ENCODE peak calls at places on chromosomes 13 and 19, in five cellular contexts. One of them, this sample, is unnamed.
A peak's percentile ranks its signal among the peaks of the same experiment; 100 is the strongest.

GRCh38 chr13:25095862-25096453 is at the start of gene PABPC3:
- DNase-seq in suprapubic skin: no peak
- DNase-seq in GM23338: peak; percentile 29
- DNase-seq in upper lobe of left lung: no peak
- DNase-seq in SK-N-SH: no peak
- DNase-seq in this sample: no peak

GRCh38 chr19:3850320-3850972 is 18.4 kb downstream of the ZFR2 start:
- DNase-seq in suprapubic skin: no peak
- DNase-seq in GM23338: no peak
- DNase-seq in upper lobe of left lung: no peak
- DNase-seq in SK-N-SH: no peak
- DNase-seq in this sample: no peak

GRCh38 chr13:27266937-27267336 is 3.7 kb upstream of the RASL11A start:
- DNase-seq in suprapubic skin: no peak
- DNase-seq in GM23338: no peak
- DNase-seq in upper lobe of left lung: no peak
- DNase-seq in SK-N-SH: no peak
- DNase-seq in this sample: no peak

GRCh38 chr13:47945738-47946137 is 55.3 kb downstream of the SUCLA2 start:
- DNase-seq in suprapubic skin: no peak
- DNase-seq in GM23338: no peak
- DNase-seq in upper lobe of left lung: no peak
- DNase-seq in SK-N-SH: no peak
- DNase-seq in this sample: no peak

GRCh38 chr19:55153652-55154264 is 3.8 kb downstream of the TNNI3 start:
- DNase-seq in suprapubic skin: no peak
- DNase-seq in GM23338: no peak
- DNase-seq in upper lobe of left lung: no peak
- DNase-seq in SK-N-SH: no peak
- DNase-seq in this sample: no peak

GRCh38 chr13:48533986-48534600 is 1.2 kb upstream of the RCBTB2 start:
- DNase-seq in suprapubic skin: no peak
- DNase-seq in GM23338: no peak
- DNase-seq in upper lobe of left lung: no peak
- DNase-seq in SK-N-SH: no peak
- DNase-seq in this sample: no peak

GRCh38 chr19:15429825-15430467 is 11.2 kb upstream of the AKAP8L start:
- DNase-seq in suprapubic skin: peak; percentile 65
- DNase-seq in GM23338: no peak
- DNase-seq in upper lobe of left lung: no peak
- DNase-seq in SK-N-SH: no peak
- DNase-seq in this sample: no peak

GRCh38 chr19:33063356-33064116 is 1.2 kb downstream of the RHPN2 start:
- DNase-seq in suprapubic skin: no peak
- DNase-seq in GM23338: peak; percentile 41
- DNase-seq in upper lobe of left lung: no peak
- DNase-seq in SK-N-SH: peak; percentile 57
- DNase-seq in this sample: no peak

GRCh38 chr19:33868821-33869412 is 72.2 kb downstream of the KCTD15 start:
- DNase-seq in suprapubic skin: no peak
- DNase-seq in GM23338: peak; percentile 55
- DNase-seq in upper lobe of left lung: no peak
- DNase-seq in SK-N-SH: peak; percentile 73
- DNase-seq in this sample: peak; percentile 56

GRCh38 chr13:99288069-99288468 is 19.1 kb downstream of the GPR183 start:
- DNase-seq in suprapubic skin: no peak
- DNase-seq in GM23338: no peak
- DNase-seq in upper lobe of left lung: no peak
- DNase-seq in SK-N-SH: no peak
- DNase-seq in this sample: no peak

GRCh38 chr13:79457948-79458347 is 23.0 kb upstream of the NDFIP2 start:
- DNase-seq in suprapubic skin: no peak
- DNase-seq in GM23338: no peak
- DNase-seq in upper lobe of left lung: no peak
- DNase-seq in SK-N-SH: no peak
- DNase-seq in this sample: no peak

GRCh38 chr19:31890230-31890629 is 455.2 kb upstream of the ZNF507 start:
- DNase-seq in suprapubic skin: no peak
- DNase-seq in GM23338: peak; percentile 51
- DNase-seq in upper lobe of left lung: no peak
- DNase-seq in SK-N-SH: no peak
- DNase-seq in this sample: no peak

GRCh38 chr19:55088543-55089265 is 13.0 kb downstream of the EPS8L1 start:
- DNase-seq in suprapubic skin: no peak
- DNase-seq in GM23338: peak; percentile 95
- DNase-seq in upper lobe of left lung: peak; percentile 55
- DNase-seq in SK-N-SH: peak; percentile 92
- DNase-seq in this sample: peak; percentile 76

GRCh38 chr13:64239372-64239771 is 2823.7 kb upstream of the PCDH20 start:
- DNase-seq in suprapubic skin: no peak
- DNase-seq in GM23338: peak; percentile 8
- DNase-seq in upper lobe of left lung: no peak
- DNase-seq in SK-N-SH: no peak
- DNase-seq in this sample: no peak

GRCh38 chr13:34667356-34668218 is 274.5 kb upstream of the NBEA start:
- DNase-seq in suprapubic skin: no peak
- DNase-seq in GM23338: no peak
- DNase-seq in upper lobe of left lung: no peak
- DNase-seq in SK-N-SH: no peak
- DNase-seq in this sample: no peak

GRCh38 chr19:35830986-35831385 is 18.3 kb upstream of the PRODH2 start:
- DNase-seq in suprapubic skin: no peak
- DNase-seq in GM23338: no peak
- DNase-seq in upper lobe of left lung: no peak
- DNase-seq in SK-N-SH: no peak
- DNase-seq in this sample: no peak

GRCh38 chr13:44272692-44273091 is 100.9 kb upstream of the SERP2 start:
- DNase-seq in suprapubic skin: no peak
- DNase-seq in GM23338: no peak
- DNase-seq in upper lobe of left lung: no peak
- DNase-seq in SK-N-SH: no peak
- DNase-seq in this sample: no peak

GRCh38 chr19:11375143-11375948 is 880 bp downstream of the SWSAP1 start:
- DNase-seq in suprapubic skin: no peak
- DNase-seq in GM23338: peak; percentile 79
- DNase-seq in upper lobe of left lung: peak; percentile 83
- DNase-seq in SK-N-SH: peak; percentile 60
- DNase-seq in this sample: peak; percentile 56

GRCh38 chr19:4519521-4520277 is 1.4 kb upstream of the PLIN4 start:
- DNase-seq in suprapubic skin: no peak
- DNase-seq in GM23338: no peak
- DNase-seq in upper lobe of left lung: no peak
- DNase-seq in SK-N-SH: no peak
- DNase-seq in this sample: no peak

GRCh38 chr19:4518345-4519171 is at the start of gene PLIN4:
- DNase-seq in suprapubic skin: no peak
- DNase-seq in GM23338: peak; percentile 53
- DNase-seq in upper lobe of left lung: no peak
- DNase-seq in SK-N-SH: no peak
- DNase-seq in this sample: peak; percentile 62

GRCh38 chr19:49691243-49692101 is 556 bp downstream of the CPT1C start:
- DNase-seq in suprapubic skin: peak; percentile 79
- DNase-seq in GM23338: peak; percentile 90
- DNase-seq in upper lobe of left lung: no peak
- DNase-seq in SK-N-SH: peak; percentile 91
- DNase-seq in this sample: no peak

GRCh38 chr13:75749407-75749806 is 113.3 kb downstream of the LMO7 start:
- DNase-seq in suprapubic skin: no peak
- DNase-seq in GM23338: peak; percentile 17
- DNase-seq in upper lobe of left lung: no peak
- DNase-seq in SK-N-SH: no peak
- DNase-seq in this sample: no peak

GRCh38 chr19:15293751-15294505 is 38.4 kb downstream of the BRD4 start:
- DNase-seq in suprapubic skin: no peak
- DNase-seq in GM23338: peak; percentile 53
- DNase-seq in upper lobe of left lung: no peak
- DNase-seq in SK-N-SH: peak; percentile 54
- DNase-seq in this sample: no peak

GRCh38 chr13:95708390-95708774 is 31.4 kb downstream of the DNAJC3 start:
- DNase-seq in suprapubic skin: no peak
- DNase-seq in GM23338: no peak
- DNase-seq in upper lobe of left lung: no peak
- DNase-seq in SK-N-SH: no peak
- DNase-seq in this sample: no peak

GRCh38 chr13:45410466-45410865 is 7.7 kb downstream of the SLC25A30 start:
- DNase-seq in suprapubic skin: no peak
- DNase-seq in GM23338: no peak
- DNase-seq in upper lobe of left lung: no peak
- DNase-seq in SK-N-SH: no peak
- DNase-seq in this sample: no peak

GRCh38 chr19:55641376-55642152 is 762 bp downstream of the ZNF580 start:
- DNase-seq in suprapubic skin: no peak
- DNase-seq in GM23338: peak; percentile 67
- DNase-seq in upper lobe of left lung: no peak
- DNase-seq in SK-N-SH: peak; percentile 45
- DNase-seq in this sample: no peak

GRCh38 chr19:8004723-8005513 is 523 bp downstream of the ELAVL1 start:
- DNase-seq in suprapubic skin: no peak
- DNase-seq in GM23338: peak; percentile 18
- DNase-seq in upper lobe of left lung: no peak
- DNase-seq in SK-N-SH: peak; percentile 78
- DNase-seq in this sample: no peak

GRCh38 chr13:45807520-45808099 is 43.9 kb downstream of the SIAH3 start:
- DNase-seq in suprapubic skin: no peak
- DNase-seq in GM23338: peak; percentile 74
- DNase-seq in upper lobe of left lung: peak; percentile 33
- DNase-seq in SK-N-SH: peak; percentile 65
- DNase-seq in this sample: no peak

GRCh38 chr19:55346725-55347441 is 7.2 kb downstream of the KMT5C start:
- DNase-seq in suprapubic skin: no peak
- DNase-seq in GM23338: no peak
- DNase-seq in upper lobe of left lung: no peak
- DNase-seq in SK-N-SH: no peak
- DNase-seq in this sample: no peak

GRCh38 chr19:39212377-39212742 is 8.3 kb upstream of the SYCN start:
- DNase-seq in suprapubic skin: no peak
- DNase-seq in GM23338: peak; percentile 88
- DNase-seq in upper lobe of left lung: peak; percentile 54
- DNase-seq in SK-N-SH: peak; percentile 66
- DNase-seq in this sample: no peak

GRCh38 chr13:76683168-76683567 is 203.0 kb downstream of the KCTD12 start:
- DNase-seq in suprapubic skin: no peak
- DNase-seq in GM23338: no peak
- DNase-seq in upper lobe of left lung: no peak
- DNase-seq in SK-N-SH: no peak
- DNase-seq in this sample: no peak

DNA sequence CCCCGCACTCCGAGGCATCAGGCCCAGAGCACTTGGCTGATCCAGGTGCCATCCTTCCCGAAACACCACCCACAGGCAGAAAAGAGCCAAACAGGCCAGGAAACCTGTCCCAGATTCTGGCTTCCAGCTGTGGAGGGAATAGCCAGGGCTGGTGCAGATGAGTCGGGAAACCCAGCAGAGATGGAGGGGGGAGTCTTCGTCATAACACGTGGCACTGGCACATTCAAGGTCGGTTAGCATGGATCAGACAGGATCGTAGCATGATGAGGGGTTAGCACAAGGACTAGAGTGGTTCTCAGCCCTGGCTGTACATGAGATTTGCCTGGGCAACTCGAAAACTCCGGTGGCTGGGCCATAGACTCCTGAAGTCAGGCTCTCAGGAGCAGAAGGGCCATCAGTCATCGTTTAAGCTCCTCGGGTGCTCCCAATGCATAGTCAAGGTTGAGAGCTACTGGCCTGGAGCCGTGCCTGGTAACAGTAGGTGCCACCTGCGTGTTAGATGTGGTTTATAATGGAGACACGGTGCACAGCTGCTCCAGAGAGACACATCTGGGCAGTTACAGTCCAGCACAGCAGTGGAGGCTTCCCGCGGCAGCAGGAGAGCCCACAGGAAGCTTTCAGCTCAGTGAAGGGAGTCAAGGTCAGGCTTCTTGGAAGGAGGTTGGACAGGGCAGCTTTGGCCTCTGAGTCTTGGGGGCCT is 6.3 kb downstream of the CYTH2 start:
- DNase-seq in suprapubic skin: no peak
- DNase-seq in GM23338: no peak
- DNase-seq in upper lobe of left lung: no peak
- DNase-seq in SK-N-SH: no peak
- DNase-seq in this sample: no peak
- H3K36me3 ChIP-seq in suprapubic skin: peaks cover 90% of the 10 kb centered on the region
- H3K36me3 ChIP-seq in GM23338: peaks cover 44% of the 10 kb centered on the region
- H3K36me3 ChIP-seq in upper lobe of left lung: peaks cover 84% of the 10 kb centered on the region
- H3K36me3 ChIP-seq in SK-N-SH: peaks cover 80% of the 10 kb centered on the region
- H3K36me3 ChIP-seq in this sample: no peaks in the 10 kb centered on the region

GRCh38 chr19:17975032-17975431 is 8.1 kb downstream of the KCNN1 start:
- DNase-seq in suprapubic skin: no peak
- DNase-seq in GM23338: no peak
- DNase-seq in upper lobe of left lung: no peak
- DNase-seq in SK-N-SH: no peak
- DNase-seq in this sample: no peak

GRCh38 chr19:17977073-17977472 is 10.2 kb downstream of the KCNN1 start:
- DNase-seq in suprapubic skin: no peak
- DNase-seq in GM23338: no peak
- DNase-seq in upper lobe of left lung: no peak
- DNase-seq in SK-N-SH: no peak
- DNase-seq in this sample: no peak

GRCh38 chr19:17972230-17972629 is 5.3 kb downstream of the KCNN1 start:
- DNase-seq in suprapubic skin: no peak
- DNase-seq in GM23338: no peak
- DNase-seq in upper lobe of left lung: no peak
- DNase-seq in SK-N-SH: no peak
- DNase-seq in this sample: no peak

GRCh38 chr19:17973759-17974158 is 6.9 kb downstream of the KCNN1 start:
- DNase-seq in suprapubic skin: no peak
- DNase-seq in GM23338: no peak
- DNase-seq in upper lobe of left lung: no peak
- DNase-seq in SK-N-SH: no peak
- DNase-seq in this sample: no peak

GRCh38 chr19:17974551-17974950 is 7.6 kb downstream of the KCNN1 start:
- DNase-seq in suprapubic skin: no peak
- DNase-seq in GM23338: no peak
- DNase-seq in upper lobe of left lung: no peak
- DNase-seq in SK-N-SH: no peak
- DNase-seq in this sample: no peak
- H3K27me3 ChIP-seq in suprapubic skin: no peaks in the 10 kb centered on the region
- H3K27me3 ChIP-seq in GM23338: no peaks in the 10 kb centered on the region
- H3K27me3 ChIP-seq in upper lobe of left lung: no peaks in the 10 kb centered on the region
- H3K27me3 ChIP-seq in SK-N-SH: no peaks in the 10 kb centered on the region
- H3K27me3 ChIP-seq in this sample: no peaks in the 10 kb centered on the region

GRCh38 chr19:447816-448546 is 12.9 kb downstream of the SHC2 start:
- DNase-seq in suprapubic skin: no peak
- DNase-seq in GM23338: no peak
- DNase-seq in upper lobe of left lung: no peak
- DNase-seq in SK-N-SH: peak; percentile 89
- DNase-seq in this sample: no peak
- TF ChIP-seq POLR2AphosphoS5 in suprapubic skin: no peak
- TF ChIP-seq POLR2AphosphoS5 in GM23338: no peak
- TF ChIP-seq POLR2AphosphoS5 in upper lobe of left lung: no peak
- TF ChIP-seq POLR2AphosphoS5 in SK-N-SH: no peak
- TF ChIP-seq POLR2AphosphoS5 in this sample: no peak

DNA sequence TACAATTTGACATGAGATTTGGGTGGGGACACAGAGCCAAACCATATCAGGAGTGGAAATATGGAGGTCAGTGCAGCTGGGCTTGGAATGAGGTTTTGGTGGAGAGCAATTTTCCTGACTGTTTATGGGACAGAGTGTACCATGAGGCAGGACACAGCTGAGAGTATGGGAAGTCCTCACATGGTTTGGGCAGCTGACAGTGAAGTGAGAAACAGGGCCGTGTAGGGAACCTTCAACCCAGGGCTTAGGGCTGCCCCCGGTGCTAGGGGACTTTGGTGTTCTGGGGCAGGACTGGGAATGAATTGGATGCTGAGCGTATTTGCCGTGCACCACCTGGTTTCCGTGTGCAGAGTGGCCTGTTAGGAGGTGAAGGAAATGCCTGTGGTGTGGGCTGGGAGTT is 6.1 kb downstream of the ZNF548 start:
- DNase-seq in suprapubic skin: no peak
- DNase-seq in GM23338: no peak
- DNase-seq in upper lobe of left lung: no peak
- DNase-seq in SK-N-SH: no peak
- DNase-seq in this sample: no peak
- H3K36me3 ChIP-seq in suprapubic skin: peaks cover 69% of the 10 kb centered on the region
- H3K36me3 ChIP-seq in GM23338: peaks cover 8% of the 10 kb centered on the region
- H3K36me3 ChIP-seq in upper lobe of left lung: peaks cover 55% of the 10 kb centered on the region
- H3K36me3 ChIP-seq in SK-N-SH: peaks cover 47% of the 10 kb centered on the region
- H3K36me3 ChIP-seq in this sample: peaks cover 27% of the 10 kb centered on the region